ENCODE peak calls at places on chromosome 9, in nine cellular contexts. L, J, Z, M, D, F, W, A and N are unnamed samples.

GRCh38 chr9:34158362-34158869 is 20.4 kb upstream of the UBAP1 start:
- DNase-seq in L (no peak), A (no peak), Z (peak), J (no peak), M (peak), D (peak), W (no peak), F (peak), N (no peak)

GRCh38 chr9:110835404-110835803 is 166.8 kb downstream of the MUSK start:
- DNase-seq in F (no peak), A (no peak), M (no peak), W (no peak), L (no peak), Z (peak), D (peak), J (no peak), N (no peak)

GRCh38 chr9:100455470-100455869 is 17.5 kb upstream of the TMEFF1 start:
- DNase-seq in D (no peak), J (no peak), A (no peak), W (no peak), F (no peak), Z (no peak), M (no peak), L (no peak), N (no peak)

GRCh38 chr9:130205912-130206311 is 33.7 kb downstream of the NCS1 start:
- DNase-seq in F (no peak), D (no peak), A (no peak), W (no peak), J (no peak), Z (no peak), L (no peak), M (no peak), N (no peak)

GRCh38 chr9:15299374-15299939 is 7.6 kb downstream of the TTC39B start:
- DNase-seq in A (no peak), J (no peak), L (peak), F (no peak), D (no peak), W (no peak), Z (no peak), M (no peak), N (no peak)

GRCh38 chr9:136133191-136133958 is 14.7 kb upstream of the TMEM250 start:
- DNase-seq in M (no peak), W (peak), L (no peak), Z (no peak), A (peak), J (peak), F (peak), D (no peak), N (no peak)

GRCh38 chr9:35760651-35761050 is 6.6 kb upstream of the MSMP start:
- DNase-seq in D (no peak), M (no peak), W (peak), L (no peak), J (no peak), Z (peak), F (no peak), A (no peak), N (no peak)

GRCh38 chr9:112725961-112726360 is 8.0 kb upstream of the INIP start:
- DNase-seq in D (no peak), W (no peak), Z (no peak), F (no peak), A (no peak), L (peak), M (no peak), J (no peak), N (no peak)

GRCh38 chr9:115058175-115058574 is 59.8 kb downstream of the TNC start:
- DNase-seq in A (no peak), L (no peak), D (peak), Z (no peak), M (no peak), F (no peak), J (no peak), W (no peak), N (no peak)

GRCh38 chr9:128005938-128006337 is 25.1 kb upstream of the EEIG1 start:
- DNase-seq in W (peak), Z (no peak), A (peak), L (no peak), M (no peak), J (no peak), F (no peak), D (no peak), N (no peak)

GRCh38 chr9:16705121-16705604 is 165.3 kb downstream of the BNC2 start:
- DNase-seq in L (no peak), Z (peak), D (peak), A (peak), M (peak), F (peak), W (peak), J (peak), N (peak)

GRCh38 chr9:128213746-128214497 is 10.7 kb downstream of the DNM1 start:
- DNase-seq in A (no peak), D (no peak), Z (no peak), L (no peak), J (no peak), F (no peak), W (no peak), M (no peak), N (no peak)

GRCh38 chr9:106960238-106960637 is 97.3 kb downstream of the ZNF462 start:
- DNase-seq in A (no peak), W (no peak), Z (no peak), L (no peak), D (no peak), F (no peak), M (no peak), J (no peak), N (no peak)

GRCh38 chr9:81737871-81738507 is 48.6 kb upstream of the TLE1 start:
- DNase-seq in L (peak), A (no peak), W (no peak), J (no peak), F (no peak), Z (peak), D (peak), M (no peak), N (no peak)

GRCh38 chr9:76415731-76416130 is 21.5 kb upstream of the RFK start:
- DNase-seq in W (no peak), F (no peak), D (no peak), Z (no peak), M (no peak), J (no peak), L (no peak), A (no peak), N (no peak)

GRCh38 chr9:93132287-93132927 is 1.6 kb downstream of the NINJ1 start:
- DNase-seq in D (no peak), Z (no peak), W (no peak), L (no peak), F (no peak), M (no peak), A (no peak), J (no peak), N (no peak)

GRCh38 chr9:15271403-15271802 is 35.6 kb downstream of the TTC39B start:
- DNase-seq in D (no peak), L (peak), W (no peak), J (no peak), Z (no peak), A (no peak), M (no peak), F (peak), N (no peak)

GRCh38 chr9:41229408-41230401 is 40.6 kb upstream of the ZNG1F start:
- DNase-seq in D (peak), Z (peak), J (no peak), F (no peak), W (no peak), L (peak), A (no peak), M (peak), N (peak)

GRCh38 chr9:7186175-7186574 is 428.4 kb downstream of the KDM4C start:
- DNase-seq in M (no peak), J (no peak), L (peak), W (no peak), D (peak), A (no peak), Z (no peak), F (peak), N (peak)

GRCh38 chr9:129038109-129038852 is 1.9 kb downstream of the MIGA2 start:
- DNase-seq in D (no peak), F (peak), Z (no peak), A (no peak), J (no peak), M (no peak), L (no peak), W (no peak), N (no peak)

GRCh38 chr9:111831371-111832108 is 36.8 kb upstream of the SHOC1 start:
- DNase-seq in W (no peak), Z (peak), F (no peak), D (peak), A (no peak), L (no peak), M (no peak), J (no peak), N (no peak)

GRCh38 chr9:130126721-130127429 is 45.3 kb upstream of the NCS1 start:
- DNase-seq in J (no peak), Z (peak), D (no peak), W (no peak), F (no peak), A (no peak), L (no peak), M (no peak), N (no peak)

GRCh38 chr9:129570450-129571297 is 50.2 kb downstream of the C9orf50 start:
- DNase-seq in L (no peak), D (peak), A (no peak), W (no peak), J (no peak), Z (peak), M (no peak), F (peak), N (no peak)

GRCh38 chr9:81530846-81531245 is 158.5 kb downstream of the TLE1 start:
- DNase-seq in L (no peak), F (no peak), W (no peak), D (no peak), Z (no peak), J (no peak), M (no peak), A (no peak), N (no peak)

GRCh38 chr9:21684831-21685362 is 117.5 kb upstream of the MTAP start:
- DNase-seq in W (no peak), L (no peak), M (no peak), D (peak), Z (peak), A (no peak), J (no peak), F (no peak), N (no peak)

GRCh38 chr9:37639109-37639748 is 11.5 kb upstream of the FRMPD1 start:
- DNase-seq in J (no peak), Z (peak), A (no peak), W (no peak), F (no peak), M (no peak), D (peak), L (no peak), N (no peak)

GRCh38 chr9:109912082-109912581 is 132.1 kb downstream of the PALM2AKAP2 start:
- DNase-seq in M (no peak), D (peak), F (no peak), Z (peak), J (no peak), W (no peak), L (no peak), A (no peak), N (no peak)

GRCh38 chr9:112896131-112896530 is 5.5 kb upstream of the SLC46A2 start:
- DNase-seq in M (no peak), A (no peak), D (no peak), J (no peak), Z (no peak), W (no peak), L (peak), F (no peak), N (no peak)

GRCh38 chr9:93302586-93303257 is 118.8 kb downstream of the WNK2 start:
- DNase-seq in M (peak), D (peak), A (peak), L (peak), W (peak), J (peak), Z (peak), F (peak), N (peak)

GRCh38 chr9:32884482-32884881 is 101.1 kb downstream of the TMEM215 start:
- DNase-seq in F (peak), M (no peak), J (no peak), D (no peak), L (no peak), A (no peak), W (no peak), Z (no peak), N (no peak)

GRCh38 chr9:573551-574410 is 267.7 kb upstream of the DMRT1 start:
- DNase-seq in L (no peak), Z (peak), D (peak), M (peak), F (no peak), A (no peak), J (no peak), W (no peak), N (no peak)

GRCh38 chr9:15482146-15482545 is 28.6 kb downstream of the PSIP1 start:
- DNase-seq in W (no peak), D (no peak), J (no peak), Z (no peak), F (no peak), A (no peak), M (no peak), L (no peak), N (no peak)

GRCh38 chr9:85662558-85662957 is 79.2 kb downstream of the AGTPBP1 start:
- DNase-seq in J (no peak), L (no peak), F (no peak), W (no peak), Z (no peak), D (no peak), M (no peak), A (no peak), N (no peak)

GRCh38 chr9:19155106-19155999 is 28.1 kb upstream of the PLIN2 start:
- DNase-seq in F (no peak), Z (peak), L (peak), A (no peak), J (no peak), W (no peak), M (no peak), D (peak), N (no peak)

GRCh38 chr9:120857481-120857880 is 14.8 kb upstream of the PSMD5 start:
- DNase-seq in Z (no peak), M (no peak), D (no peak), A (no peak), F (no peak), J (no peak), L (no peak), W (no peak), N (no peak)

DNA sequence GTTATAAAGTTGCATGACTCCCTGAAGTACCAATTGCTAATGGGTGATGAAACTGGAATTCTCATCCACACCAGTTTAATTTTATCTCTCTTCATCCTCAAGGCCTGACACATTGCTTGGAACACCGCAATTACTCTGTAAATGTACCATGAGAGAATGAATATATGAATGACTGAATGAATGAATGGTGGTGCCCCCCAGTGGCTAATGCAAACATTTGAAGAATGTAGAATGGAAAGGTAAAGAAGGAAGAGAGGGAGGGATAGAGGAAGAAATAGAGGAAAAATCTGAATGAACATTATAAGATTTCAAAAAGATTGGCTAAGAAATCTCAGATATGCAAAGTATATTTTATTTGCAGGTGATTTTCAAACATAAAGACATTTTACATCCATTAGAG is 13.1 kb downstream of the PAPPA start:
- DNase-seq in W (no peak), F (no peak), A (no peak), J (no peak), D (no peak), M (no peak), Z (no peak), L (no peak), N (no peak)
- TF ChIP-seq CTCF in W (peak), F (peak), A (peak), J (peak), D (peak), M (no peak), Z (peak), L (peak), N (peak)

GRCh38 chr9:70600479-70600878 is 186.0 kb upstream of the KLF9 start:
- DNase-seq in F (no peak), W (no peak), D (no peak), M (no peak), Z (no peak), A (no peak), J (no peak), L (no peak), N (no peak)
- TF ChIP-seq CTCF in F (no peak), W (no peak), D (no peak), M (no peak), Z (no peak), A (no peak), J (no peak), L (no peak), N (peak)

DNA sequence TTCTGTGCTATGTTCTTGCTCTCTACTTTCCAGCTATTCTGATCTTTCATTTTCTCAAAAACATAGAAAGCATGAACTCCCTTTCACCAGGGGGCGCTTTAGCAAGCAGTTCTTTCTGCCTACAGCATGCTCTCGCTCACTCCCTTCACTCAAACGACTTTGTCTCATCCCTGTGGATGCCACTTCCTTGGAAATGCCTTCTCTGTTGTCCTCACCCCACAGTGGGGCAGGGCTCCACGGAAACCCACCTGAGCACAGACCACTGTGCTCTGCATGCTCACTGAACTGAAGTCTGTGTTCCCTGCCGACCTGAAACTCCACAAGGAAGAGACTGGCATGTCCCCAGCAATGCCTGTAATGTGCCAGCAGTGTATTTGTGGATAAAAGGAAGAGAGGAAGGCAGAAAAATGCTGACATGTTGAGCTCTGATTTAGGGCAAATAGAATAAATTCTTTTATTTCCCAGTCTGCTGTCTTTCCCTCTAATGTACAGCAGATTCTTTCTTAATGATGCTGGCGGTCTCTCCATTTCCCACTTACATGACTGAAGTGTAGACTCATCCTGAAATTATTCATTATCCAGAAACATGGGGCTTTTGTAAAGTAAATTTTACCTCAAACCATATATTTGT is 4.9 kb upstream of the ROR2 start:
- DNase-seq in J (peak), M (no peak), Z (peak), F (peak), W (peak), A (peak), D (peak), L (peak), N (peak)
- TF ChIP-seq CTCF in J (peak), M (peak), Z (peak), F (peak), W (peak), A (peak), D (peak), L (peak), N (peak)

GRCh38 chr9:9949948-9950347 is 662.9 kb downstream of the PTPRD start:
- DNase-seq in A (no peak), M (no peak), J (no peak), F (no peak), D (no peak), L (no peak), Z (no peak), W (no peak), N (no peak)

GRCh38 chr9:9949368-9949767 is 663.4 kb downstream of the PTPRD start:
- DNase-seq in M (no peak), L (no peak), W (no peak), Z (no peak), A (no peak), D (no peak), F (no peak), J (no peak), N (no peak)

DNA sequence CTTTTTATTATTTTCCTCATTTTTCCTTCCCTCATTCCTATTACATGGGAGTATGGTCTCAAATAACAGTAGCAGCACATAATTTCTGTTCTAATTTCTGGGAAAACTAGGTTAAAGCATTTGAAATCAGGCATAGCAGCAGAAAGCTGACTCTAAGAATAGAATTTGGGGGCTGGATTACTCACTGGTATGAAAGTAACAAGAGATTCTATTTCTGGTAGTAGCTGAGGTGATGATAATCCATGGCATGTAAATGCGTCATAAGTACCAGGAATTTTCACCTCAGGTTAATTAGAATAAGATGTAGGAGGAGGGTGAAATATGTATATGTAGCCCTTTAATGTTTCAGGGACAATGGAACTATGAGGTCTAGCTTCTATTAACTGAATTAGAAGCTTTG is 662.0 kb downstream of the PTPRD start:
- DNase-seq in F (no peak), W (no peak), Z (no peak), D (no peak), M (no peak), J (no peak), A (no peak), L (no peak), N (no peak)
- TF ChIP-seq CTCF in F (no peak), W (no peak), Z (no peak), D (no peak), M (no peak), J (no peak), A (no peak), L (no peak), N (no peak)

DNA sequence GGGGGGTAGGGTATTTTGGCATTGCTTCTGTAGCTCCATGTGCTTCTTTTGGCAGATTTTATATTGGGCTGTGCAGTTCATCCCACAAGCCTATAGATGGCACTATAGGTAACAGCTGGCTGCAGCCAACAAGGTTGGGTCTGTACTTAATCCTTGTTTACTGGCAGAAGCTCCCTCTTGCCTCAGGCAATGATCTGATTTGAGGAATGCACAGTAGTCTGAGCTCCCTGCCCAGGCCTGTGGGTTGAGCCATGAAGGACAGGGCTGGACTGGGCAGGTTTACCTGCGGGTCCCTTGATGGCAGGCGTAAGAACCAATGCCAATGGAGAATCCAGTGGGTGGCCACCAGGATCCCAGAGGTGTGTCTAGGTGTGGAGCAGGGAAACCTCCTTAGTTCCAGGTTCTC is 11.7 kb upstream of the OR1J2 start:
- DNase-seq in D (peak), F (peak), Z (peak), L (peak), W (peak), J (no peak), A (peak), M (no peak), N (no peak)
- TF ChIP-seq CTCF in D (peak), F (peak), Z (peak), L (peak), W (peak), J (peak), A (peak), M (peak), N (peak)

GRCh38 chr9:73869261-73869660 is 627.9 kb upstream of the RORB start:
- DNase-seq in M (no peak), Z (peak), A (no peak), W (no peak), D (peak), L (peak), F (peak), J (no peak), N (no peak)

GRCh38 chr9:73866451-73866850 is 630.7 kb upstream of the RORB start:
- DNase-seq in A (no peak), W (no peak), L (no peak), D (no peak), J (no peak), F (no peak), Z (no peak), M (no peak), N (no peak)

GRCh38 chr9:73863924-73864323 is 633.2 kb upstream of the RORB start:
- DNase-seq in F (no peak), M (no peak), D (no peak), Z (peak), W (no peak), J (no peak), A (no peak), L (no peak), N (no peak)
- TF ChIP-seq CTCF in F (no peak), M (no peak), D (no peak), Z (no peak), W (no peak), J (no peak), A (no peak), L (no peak), N (no peak)